ENCODE peak calls at places on chromosomes 16 and 17, in four cellular contexts. I, U, V and N are unnamed samples.
A peak's percentile ranks its signal among the peaks of the same experiment; 100 is the strongest.

GRCh38 chr16:89023621-89024511 is 46.9 kb upstream of the CBFA2T3 start:
- DNase-seq in I (no peak), U (no peak), V (no peak), N (no peak)

GRCh38 chr16:47069841-47070584 is 73.7 kb downstream of the NETO2 start:
- DNase-seq in I (no peak), U (no peak), V (no peak), N (peak; percentile 68)

GRCh38 chr16:12093902-12094301 is 117.4 kb downstream of the SNX29 start:
- DNase-seq in I (no peak), U (no peak), V (no peak), N (no peak)

GRCh38 chr17:60902399-60902798 is 224.7 kb downstream of the BCAS3 start:
- DNase-seq in I (no peak), U (peak; percentile 48), V (no peak), N (no peak)

GRCh38 chr16:48608452-48608851 is 1.5 kb downstream of the N4BP1 start:
- DNase-seq in I (no peak), U (no peak), V (no peak), N (no peak)

GRCh38 chr16:68272501-68273209 is 8.3 kb downstream of the SLC7A6 start:
- DNase-seq in I (no peak), U (no peak), V (no peak), N (no peak)

GRCh38 chr16:51374790-51375189 is 223.7 kb upstream of the SALL1 start:
- DNase-seq in I (no peak), U (no peak), V (no peak), N (no peak)

GRCh38 chr16:57091990-57092785 is at the start of gene CPNE2:
- DNase-seq in I (peak; percentile 74), U (peak; percentile 34), V (no peak), N (no peak)

GRCh38 chr16:2529061-2529931 is 1.9 kb downstream of the CEMP1 start:
- DNase-seq in I (no peak), U (peak; percentile 12), V (no peak), N (no peak)

GRCh38 chr16:48609453-48610023 is 442 bp downstream of the N4BP1 start:
- DNase-seq in I (peak; percentile 74), U (peak; percentile 54), V (no peak), N (no peak)

GRCh38 chr16:21603920-21604319 is 4.5 kb downstream of the METTL9 start:
- DNase-seq in I (no peak), U (peak; percentile 54), V (no peak), N (no peak)

GRCh38 chr16:46721885-46722284 is 26.3 kb downstream of the MYLK3 start:
- DNase-seq in I (no peak), U (no peak), V (no peak), N (no peak)

GRCh38 chr16:78748471-78748929 is 649.0 kb downstream of the WWOX start:
- DNase-seq in I (no peak), U (no peak), V (no peak), N (no peak)

GRCh38 chr16:2447920-2448583 is 11.9 kb upstream of the TEDC2 start:
- DNase-seq in I (no peak), U (peak; percentile 61), V (no peak), N (no peak)

GRCh38 chr17:68326681-68327080 is 35.4 kb downstream of the ARSG start:
- DNase-seq in I (no peak), U (peak; percentile 21), V (no peak), N (no peak)

GRCh38 chr17:14308965-14309879 is 8.3 kb downstream of the HS3ST3B1 start:
- DNase-seq in I (peak; percentile 93), U (peak; percentile 89), V (peak; percentile 24), N (no peak)

GRCh38 chr17:44219636-44220210 is at the start of gene UBTF:
- DNase-seq in I (peak; percentile 70), U (peak; percentile 45), V (no peak), N (peak; percentile 92)

GRCh38 chr16:75096730-75097129 is 19.9 kb downstream of the LDHD start:
- DNase-seq in I (no peak), U (no peak), V (no peak), N (no peak)

GRCh38 chr17:72634621-72635020 is 457.9 kb downstream of the SLC39A11 start:
- DNase-seq in I (no peak), U (no peak), V (no peak), N (no peak)

GRCh38 chr16:81617021-81617346 is 162.1 kb upstream of the PLCG2 start:
- DNase-seq in I (no peak), U (no peak), V (no peak), N (no peak)

GRCh38 chr17:18018411-18018921 is 20.5 kb downstream of the ATPAF2 start:
- DNase-seq in I (no peak), U (no peak), V (no peak), N (no peak)

GRCh38 chr16:11603331-11603750 is 16.6 kb upstream of the LITAF start:
- DNase-seq in I (no peak), U (no peak), V (no peak), N (no peak)

GRCh38 chr16:70777973-70778406 is 23.0 kb downstream of the VAC14 start:
- DNase-seq in I (no peak), U (peak; percentile 31), V (no peak), N (no peak)

GRCh38 chr16:85321856-85322271 is 209.6 kb upstream of the CIBAR2 start:
- DNase-seq in I (peak; percentile 95), U (peak; percentile 89), V (no peak), N (peak; percentile 97)

GRCh38 chr17:33387406-33387805 is 94.3 kb upstream of the ASIC2 start:
- DNase-seq in I (no peak), U (no peak), V (no peak), N (no peak)
- TF ChIP-seq POLR2A in I (no peak), U (no peak), V (no peak), N (no peak)

DNA sequence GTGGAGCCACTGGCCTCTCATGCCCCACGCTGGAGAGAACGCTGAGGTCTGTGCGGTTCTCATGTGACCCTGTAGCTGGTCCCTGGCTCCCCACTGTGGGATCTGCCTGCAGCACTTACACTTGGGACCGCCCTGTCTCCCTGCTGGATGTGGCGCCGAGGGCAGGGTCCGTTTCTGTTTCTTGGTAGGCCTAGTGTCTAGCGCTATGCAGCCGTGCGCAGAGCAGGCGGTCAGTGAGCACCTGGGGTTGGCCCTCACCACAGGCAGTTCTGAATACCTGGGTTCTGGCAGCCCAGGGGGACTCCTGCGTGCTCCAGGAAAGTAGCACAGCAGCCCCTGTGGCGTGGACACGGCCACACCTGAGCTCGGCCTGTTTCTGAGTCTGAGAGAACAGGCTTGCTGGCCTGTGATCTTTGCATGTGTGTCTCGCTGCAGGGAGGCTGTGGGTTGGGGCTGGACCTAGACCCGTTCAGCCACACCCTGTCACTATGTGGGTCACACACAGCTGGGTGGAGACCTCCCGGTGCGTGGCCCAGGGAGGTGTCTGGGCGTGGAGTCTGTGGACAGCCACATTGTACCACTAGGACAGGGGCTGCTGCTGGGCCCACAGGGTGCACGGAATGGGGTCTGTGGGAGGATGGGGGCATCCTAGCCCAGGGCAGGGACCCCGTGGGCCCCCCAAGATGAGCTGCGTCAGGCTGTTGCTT is 2.8 kb downstream of the CAPN15 start:
- DNase-seq in I (no peak), U (no peak), V (no peak), N (no peak)
- TF ChIP-seq POLR2A in I (no peak), U (no peak), V (no peak), N (no peak)

DNA sequence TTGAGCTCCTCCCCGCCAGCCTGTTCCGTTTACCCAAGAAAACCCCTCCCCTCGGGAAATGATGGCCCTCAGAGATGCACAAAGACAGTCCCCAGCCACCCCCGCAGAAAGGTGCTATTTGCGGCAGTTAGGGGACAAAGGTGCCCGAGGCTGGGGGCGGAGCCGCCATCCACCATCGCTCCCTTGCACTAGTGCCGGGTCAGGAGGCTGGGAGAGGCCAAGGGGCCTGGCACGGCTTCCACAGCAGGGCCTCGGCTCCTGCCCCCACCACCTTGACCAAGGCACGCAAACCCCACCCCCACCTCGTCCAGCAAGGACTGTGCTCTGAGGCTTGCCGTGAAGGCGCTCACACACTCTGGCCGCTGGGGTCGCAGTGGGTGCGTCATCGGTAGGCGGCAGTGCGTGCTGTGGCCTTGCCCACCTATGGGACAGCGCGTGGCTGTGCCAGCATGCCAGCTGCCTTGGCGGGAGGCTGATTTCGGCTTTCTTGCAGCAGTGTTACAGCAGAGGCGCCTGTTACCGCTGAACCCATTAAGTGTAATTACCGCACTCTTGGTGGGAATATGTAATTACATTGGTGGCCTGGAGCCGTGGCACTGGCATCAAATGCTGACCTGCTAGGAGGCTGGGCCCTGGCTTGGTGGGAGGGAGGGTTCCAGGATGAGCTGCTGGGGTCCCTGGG is 31.8 kb downstream of the TPSG1 start:
- DNase-seq in I (no peak), U (no peak), V (no peak), N (no peak)
- TF ChIP-seq POLR2A in I (no peak), U (no peak), V (no peak), N (no peak)

DNA sequence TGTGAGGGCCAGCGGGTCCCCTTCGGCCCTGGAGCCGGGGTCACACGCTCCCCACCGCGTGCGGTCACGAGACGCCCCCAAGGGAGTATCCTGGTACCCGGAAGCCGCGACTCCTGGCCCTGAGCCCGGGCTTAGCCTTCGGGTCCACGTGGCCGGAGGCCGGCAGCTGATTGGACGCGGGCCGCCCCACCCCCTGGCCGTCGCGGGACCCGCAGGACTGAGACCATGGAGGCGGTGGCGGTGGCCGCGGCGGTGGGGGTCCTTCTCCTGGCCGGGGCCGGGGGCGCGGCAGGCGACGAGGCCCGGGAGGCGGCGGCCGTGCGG is at the start of gene NAGLU:
- DNase-seq in I (peak; percentile 97), U (peak; percentile 79), V (peak; percentile 39), N (peak; percentile 99)
- TF ChIP-seq POLR2A in I (no peak), U (peak; percentile 27), V (no peak), N (peak; percentile 72)

DNA sequence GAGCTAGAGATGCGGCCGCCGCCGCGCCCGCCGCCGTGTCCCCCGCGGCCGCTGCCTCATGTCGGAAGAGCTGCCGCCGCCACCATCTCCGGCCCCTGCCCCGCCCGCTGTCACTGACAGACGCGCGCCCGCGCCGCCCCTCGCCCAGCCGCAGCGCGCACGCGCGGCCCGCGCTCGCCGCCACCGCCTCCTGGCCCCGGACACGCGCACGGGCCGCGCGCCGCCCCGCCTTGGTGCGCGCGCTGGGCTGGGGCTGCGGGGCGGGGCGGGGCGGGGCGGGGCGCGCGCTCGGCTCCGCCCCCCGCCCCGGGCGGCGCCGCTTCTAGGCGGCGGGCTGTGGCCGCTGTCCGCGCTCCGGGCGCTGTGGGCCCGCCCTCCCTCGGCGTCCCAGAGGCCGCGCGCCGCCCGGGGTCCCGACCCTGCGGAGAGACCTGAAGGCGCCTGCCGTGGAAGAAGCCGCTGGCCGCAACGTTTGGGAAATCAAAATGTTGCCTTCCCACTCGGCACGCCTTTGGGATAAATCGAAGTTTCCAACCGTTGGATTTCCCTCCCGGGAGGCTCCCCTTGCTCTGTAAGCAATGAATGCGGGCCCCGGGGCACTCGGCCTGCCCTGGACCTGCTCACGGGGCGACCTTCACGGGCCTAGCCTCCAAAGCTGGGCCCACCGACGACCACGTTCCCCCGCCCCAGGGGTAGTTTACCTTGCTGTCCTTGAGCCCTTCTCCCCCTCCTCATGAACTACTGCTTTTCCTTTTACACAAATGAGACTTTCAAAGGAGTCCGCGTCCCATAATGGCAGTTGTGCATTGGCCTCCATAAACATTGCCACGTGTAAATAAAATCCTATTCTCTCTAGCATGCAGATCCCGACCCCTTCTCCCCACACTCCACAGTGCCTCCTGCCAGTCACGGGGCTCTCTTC is at the start of gene ADCY9:
- DNase-seq in I (peak; percentile 82), U (peak; percentile 73), V (no peak), N (no peak)
- TF ChIP-seq POLR2A in I (no peak), U (peak; percentile 32), V (no peak), N (no peak)